ENCODE peak calls at places on chromosome 9, in six cellular contexts. U is IMR-90, H is mesenchymal stem cell, Y is mesendoderm, O is neuronal stem cell, D is H1. E is an unnamed sample.
A peak's percentile ranks its signal among the peaks of the same experiment; 100 is the strongest.

GRCh38 chr9:77175152-77175551 is 2.2 kb upstream of the VPS13A start:
- DNase-seq in D (no peak), O (no peak), Y (peak; percentile 38), H (no peak), U (no peak), E (no peak)

GRCh38 chr9:6889868-6890267 is 132.1 kb downstream of the KDM4C start:
- DNase-seq in O (no peak), H (no peak), U (no peak), Y (no peak), D (no peak), E (no peak)

GRCh38 chr9:114180701-114181582 is 25.6 kb downstream of the COL27A1 start:
- DNase-seq in H (peak; percentile 83), D (no peak), O (no peak), Y (no peak), U (peak; percentile 62), E (no peak)

GRCh38 chr9:99253134-99253533 is 31.1 kb downstream of the SEC61B start:
- DNase-seq in U (no peak), H (no peak), Y (no peak), D (no peak), O (no peak), E (no peak)

GRCh38 chr9:133169102-133169501 is 5.4 kb upstream of the GBGT1 start:
- DNase-seq in H (no peak), Y (no peak), D (no peak), O (no peak), U (no peak), E (peak; percentile 27)

GRCh38 chr9:77663754-77664153 is 15.6 kb upstream of the GNA14 start:
- DNase-seq in H (no peak), D (no peak), Y (no peak), O (no peak), U (peak; percentile 16), E (peak; percentile 23)

GRCh38 chr9:4152876-4153275 is 147.0 kb downstream of the GLIS3 start:
- DNase-seq in D (no peak), Y (peak; percentile 31), H (no peak), U (no peak), O (no peak), E (no peak)

GRCh38 chr9:81377310-81377709 is 312.0 kb downstream of the TLE1 start:
- DNase-seq in U (no peak), H (no peak), D (no peak), O (no peak), Y (no peak), E (no peak)

GRCh38 chr9:703392-703791 is 138.1 kb upstream of the DMRT1 start:
- DNase-seq in U (peak; percentile 34), D (no peak), O (no peak), Y (no peak), H (no peak), E (peak; percentile 59)

GRCh38 chr9:75950983-75951382 is 60.5 kb downstream of the PCSK5 start:
- DNase-seq in H (peak; percentile 41), Y (no peak), U (no peak), D (no peak), O (no peak), E (peak; percentile 58)

GRCh38 chr9:3043369-3043768 is 199.5 kb upstream of the PUM3 start:
- DNase-seq in D (no peak), O (no peak), U (peak; percentile 6), Y (peak; percentile 13), H (peak; percentile 36), E (peak; percentile 33)

GRCh38 chr9:79665926-79666325 is 94.2 kb downstream of the TLE4 start:
- DNase-seq in D (no peak), H (no peak), U (no peak), Y (no peak), O (no peak), E (no peak)

GRCh38 chr9:112162644-112163413 is 12.3 kb downstream of the SUSD1 start:
- DNase-seq in D (no peak), O (no peak), U (no peak), Y (no peak), H (no peak), E (no peak)

GRCh38 chr9:14313378-14313940 is 482 bp downstream of the NFIB start:
- DNase-seq in D (peak; percentile 66), H (peak; percentile 47), Y (peak; percentile 83), U (peak; percentile 31), O (no peak), E (no peak)

GRCh38 chr9:122808141-122808540 is 8.2 kb downstream of the OR1K1 start:
- DNase-seq in Y (no peak), U (no peak), D (no peak), H (no peak), O (no peak), E (no peak)

GRCh38 chr9:85895685-85896084 is 45.3 kb upstream of the NAA35 start:
- DNase-seq in H (no peak), D (no peak), O (no peak), U (no peak), Y (no peak), E (no peak)

GRCh38 chr9:110065527-110065926 is 142.4 kb downstream of the C9orf152 start:
- DNase-seq in Y (no peak), U (peak; percentile 66), D (no peak), H (peak; percentile 90), O (no peak), E (peak; percentile 31)

GRCh38 chr9:104025945-104026344 is 68.2 kb upstream of the SMC2 start:
- DNase-seq in D (no peak), U (peak; percentile 7), Y (no peak), H (no peak), O (no peak), E (no peak)

GRCh38 chr9:137129089-137129455 is 9.9 kb upstream of the GRIN1 start:
- DNase-seq in U (peak; percentile 25), H (peak; percentile 57), D (no peak), O (no peak), Y (peak; percentile 20), E (no peak)

GRCh38 chr9:136311433-136312375 is 7.8 kb upstream of the CCDC187 start:
- DNase-seq in Y (no peak), H (no peak), D (no peak), O (no peak), U (no peak), E (no peak)

GRCh38 chr9:124216474-124217176 is 41.1 kb upstream of the NEK6 start:
- DNase-seq in U (no peak), O (no peak), H (no peak), D (no peak), Y (no peak), E (no peak)

GRCh38 chr9:84136119-84136868 is 155.7 kb downstream of the RMI1 start:
- DNase-seq in H (peak; percentile 78), D (no peak), U (peak; percentile 29), Y (peak; percentile 22), O (no peak), E (peak; percentile 91)

GRCh38 chr9:23039402-23039801 is 592.8 kb downstream of the DMRTA1 start:
- DNase-seq in U (no peak), Y (no peak), H (no peak), D (no peak), O (no peak), E (no peak)

GRCh38 chr9:124733964-124734740 is 37.0 kb downstream of the NR6A1 start:
- DNase-seq in U (no peak), D (no peak), Y (no peak), O (no peak), H (no peak), E (no peak)

GRCh38 chr9:125649315-125649714 is 57.7 kb downstream of the MAPKAP1 start:
- DNase-seq in Y (peak; percentile 67), U (peak; percentile 86), H (peak; percentile 93), O (no peak), D (no peak), E (peak; percentile 42)

GRCh38 chr9:115524467-115525059 is 406.6 kb upstream of the TNC start:
- DNase-seq in Y (peak; percentile 85), D (no peak), U (peak; percentile 77), O (peak; percentile 68), H (peak; percentile 73), E (peak; percentile 38)

GRCh38 chr9:76018244-76018643 is 127.8 kb downstream of the PCSK5 start:
- DNase-seq in D (no peak), Y (no peak), H (no peak), O (no peak), U (no peak), E (no peak)

GRCh38 chr9:120874861-120875565 is 2.0 kb downstream of the PHF19 start:
- DNase-seq in Y (no peak), D (no peak), U (no peak), O (no peak), H (no peak), E (no peak)
- H3K4me3 ChIP-seq in Y (no peak overlapping the region), D (no peak overlapping the region), U (no peak overlapping the region), O (no peak overlapping the region), H (no peak overlapping the region), E (no peak overlapping the region)

DNA sequence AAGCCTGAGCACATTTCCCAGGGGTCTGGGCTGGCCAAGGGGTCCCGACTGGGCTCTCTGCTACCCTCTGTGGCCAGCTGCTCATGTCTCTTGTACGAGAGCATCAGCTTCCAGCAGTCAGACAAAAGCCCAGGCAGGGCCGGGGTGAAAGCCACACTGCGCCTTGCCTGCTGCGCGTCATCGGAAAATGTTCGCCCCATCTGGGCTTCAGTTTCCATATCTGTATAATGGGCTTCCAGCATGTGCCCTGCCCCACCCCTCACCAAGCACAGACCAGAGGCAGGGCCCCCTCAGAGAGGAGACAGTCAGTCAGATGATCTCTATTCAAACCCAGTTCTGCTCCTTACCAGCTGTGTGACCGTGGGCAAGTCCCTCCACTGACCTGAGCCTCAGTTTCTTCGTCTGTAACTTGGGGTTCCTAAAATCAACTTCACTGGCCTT is 8.0 kb upstream of the GRHPR start:
- DNase-seq in H (no peak), U (no peak), O (no peak), D (no peak), Y (no peak), E (no peak)
- H3K18ac ChIP-seq in H (peak overlapping the region; percentile 65), U (no peak overlapping the region), O (peak overlapping the region; percentile 86), D (peak overlapping the region; percentile 75), Y (no peak overlapping the region), E (no peak overlapping the region)

DNA sequence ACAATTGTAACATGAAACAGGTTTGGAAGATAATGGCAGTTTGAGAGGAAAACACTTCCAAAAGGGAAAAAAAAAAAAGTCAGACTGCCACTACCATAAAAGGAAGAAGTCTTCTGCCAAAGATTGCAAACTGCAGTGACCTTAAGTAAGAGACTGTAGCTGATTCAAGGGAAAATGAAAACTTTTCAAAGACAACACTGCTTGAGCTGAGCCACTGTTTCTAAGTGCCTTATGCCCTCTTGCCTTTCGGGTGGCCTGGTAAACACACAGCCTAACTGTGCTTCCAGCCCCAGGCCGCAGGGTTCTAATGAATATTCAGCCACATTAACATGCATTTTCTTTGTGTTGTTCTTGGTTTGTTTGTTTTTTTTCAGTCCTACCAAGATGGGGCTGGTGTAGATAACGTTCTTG is 354.6 kb downstream of the BNC2 start:
- DNase-seq in D (no peak), U (peak; percentile 84), Y (peak; percentile 93), H (peak; percentile 85), O (no peak), E (peak; percentile 6)
- H3K4me3 ChIP-seq in D (no peak overlapping the region), U (no peak overlapping the region), Y (no peak overlapping the region), H (no peak overlapping the region), O (no peak overlapping the region), E (no peak overlapping the region)

GRCh38 chr9:16728128-16728505 is 142.4 kb downstream of the BNC2 start:
- DNase-seq in O (no peak), Y (no peak), D (no peak), H (peak; percentile 25), U (peak; percentile 27), E (no peak)

GRCh38 chr9:16726023-16726422 is 144.4 kb downstream of the BNC2 start:
- DNase-seq in Y (peak; percentile 46), D (no peak), O (no peak), U (peak; percentile 70), H (peak; percentile 64), E (no peak)

GRCh38 chr9:16725066-16725465 is 145.4 kb downstream of the BNC2 start:
- DNase-seq in O (no peak), H (no peak), U (no peak), D (no peak), Y (no peak), E (no peak)

GRCh38 chr9:16727452-16728127 is 142.9 kb downstream of the BNC2 start:
- DNase-seq in U (peak; percentile 39), H (peak; percentile 35), D (no peak), O (no peak), Y (peak; percentile 19), E (no peak)

GRCh38 chr9:16726718-16727451 is 143.6 kb downstream of the BNC2 start:
- DNase-seq in Y (peak; percentile 92), D (peak; percentile 86), H (peak; percentile 87), U (peak; percentile 83), O (peak; percentile 77), E (peak; percentile 68)
- H3K18ac ChIP-seq in Y (peak overlapping the region; percentile 88), D (peak overlapping the region; percentile 93), H (peak overlapping the region; percentile 99), U (peak overlapping the region; percentile 91), O (peak overlapping the region; percentile 96), E (peak overlapping the region; percentile 53)